ENCODE peak calls at places on chromosomes 1 and 21, in six cellular contexts. S, R, L, W, H and F are unnamed samples.

GRCh38 chr1:153553096-153553495 is 4.0 kb upstream of the S100A3 start:
- DNase-seq in S (no peak), R (peak; percentile 31), L (no peak), W (no peak), H (no peak), F (no peak)

GRCh38 chr21:45613396-45613795 is 30.1 kb upstream of the PCBP3 start:
- DNase-seq in S (no peak), R (peak; percentile 58), L (no peak), W (no peak), H (no peak), F (no peak)

GRCh38 chr1:219798283-219799030 is 129.9 kb downstream of the SLC30A10 start:
- DNase-seq in S (no peak), R (no peak), L (no peak), W (peak; percentile 48), H (no peak), F (no peak)

GRCh38 chr1:59696421-59697115 is 118.2 kb upstream of the HOOK1 start:
- DNase-seq in S (no peak), R (no peak), L (no peak), W (no peak), H (no peak), F (no peak)

GRCh38 chr1:190747643-190748186 is 270.1 kb upstream of the BRINP3 start:
- DNase-seq in S (no peak), R (no peak), L (no peak), W (peak; percentile 4), H (no peak), F (no peak)

GRCh38 chr1:6603424-6603850 is 768 bp upstream of the KLHL21 start:
- DNase-seq in S (peak; percentile 69), R (peak; percentile 83), L (peak; percentile 76), W (peak; percentile 61), H (no peak), F (no peak)

GRCh38 chr1:201051399-201051798 is 27.9 kb upstream of the KIF21B start:
- DNase-seq in S (no peak), R (no peak), L (no peak), W (no peak), H (no peak), F (no peak)

GRCh38 chr1:118304722-118305344 is 119.8 kb upstream of the SPAG17 start:
- DNase-seq in S (no peak), R (no peak), L (no peak), W (no peak), H (no peak), F (no peak)

GRCh38 chr1:171258429-171258828 is 10.1 kb downstream of the FMO1 start:
- DNase-seq in S (no peak), R (no peak), L (no peak), W (no peak), H (no peak), F (no peak)